ENCODE peak calls at places on chromosomes 3 and 15, in seven cellular contexts. One of them, this sample, is unnamed.
A peak's percentile ranks its signal among the peaks of the same experiment; 100 is the strongest.

GRCh38 chr15:67303490-67304363 is 49.1 kb downstream of the IQCH start:
- DNase-seq in neural progenitor cell: peak; percentile 57
- DNase-seq in GM23338: peak; percentile 86
- DNase-seq in BJ: no peak
- DNase-seq in GM13977: peak; percentile 21
- DNase-seq in fibroblast of pulmonary artery: peak; percentile 67
- DNase-seq in endothelial cell: no peak
- DNase-seq in this sample: no peak

GRCh38 chr3:156551746-156552145 is 3.2 kb downstream of the SSR3 start:
- DNase-seq in neural progenitor cell: no peak
- DNase-seq in GM23338: no peak
- DNase-seq in BJ: peak; percentile 65
- DNase-seq in GM13977: no peak
- DNase-seq in fibroblast of pulmonary artery: peak; percentile 79
- DNase-seq in endothelial cell: no peak
- DNase-seq in this sample: no peak

GRCh38 chr3:5264896-5265770 is 77.6 kb downstream of the EDEM1 start:
- DNase-seq in neural progenitor cell: no peak
- DNase-seq in GM23338: no peak
- DNase-seq in BJ: no peak
- DNase-seq in GM13977: no peak
- DNase-seq in fibroblast of pulmonary artery: no peak
- DNase-seq in endothelial cell: no peak
- DNase-seq in this sample: no peak

GRCh38 chr15:89099968-89100367 is 11.7 kb downstream of the ABHD2 start:
- DNase-seq in neural progenitor cell: no peak
- DNase-seq in GM23338: no peak
- DNase-seq in BJ: no peak
- DNase-seq in GM13977: no peak
- DNase-seq in fibroblast of pulmonary artery: no peak
- DNase-seq in endothelial cell: no peak
- DNase-seq in this sample: no peak

GRCh38 chr3:192825657-192826200 is 91.9 kb downstream of the MB21D2 start:
- DNase-seq in neural progenitor cell: no peak
- DNase-seq in GM23338: no peak
- DNase-seq in BJ: no peak
- DNase-seq in GM13977: no peak
- DNase-seq in fibroblast of pulmonary artery: peak; percentile 88
- DNase-seq in endothelial cell: no peak
- DNase-seq in this sample: no peak

GRCh38 chr3:104604326-104605010 is 762.2 kb upstream of the ALCAM start:
- DNase-seq in neural progenitor cell: no peak
- DNase-seq in GM23338: peak; percentile 50
- DNase-seq in BJ: no peak
- DNase-seq in GM13977: no peak
- DNase-seq in fibroblast of pulmonary artery: peak; percentile 63
- DNase-seq in endothelial cell: no peak
- DNase-seq in this sample: no peak

GRCh38 chr15:89021224-89021623 is 67.0 kb upstream of the ABHD2 start:
- DNase-seq in neural progenitor cell: no peak
- DNase-seq in GM23338: no peak
- DNase-seq in BJ: no peak
- DNase-seq in GM13977: no peak
- DNase-seq in fibroblast of pulmonary artery: no peak
- DNase-seq in endothelial cell: no peak
- DNase-seq in this sample: no peak

GRCh38 chr3:29285356-29286070 is 4.6 kb downstream of the RBMS3 start:
- DNase-seq in neural progenitor cell: no peak
- DNase-seq in GM23338: no peak
- DNase-seq in BJ: no peak
- DNase-seq in GM13977: no peak
- DNase-seq in fibroblast of pulmonary artery: peak; percentile 74
- DNase-seq in endothelial cell: no peak
- DNase-seq in this sample: no peak

GRCh38 chr3:102224171-102224570 is 210.6 kb upstream of the ZPLD1 start:
- DNase-seq in neural progenitor cell: no peak
- DNase-seq in GM23338: no peak
- DNase-seq in BJ: no peak
- DNase-seq in GM13977: peak; percentile 30
- DNase-seq in fibroblast of pulmonary artery: peak; percentile 46
- DNase-seq in endothelial cell: peak; percentile 19
- DNase-seq in this sample: no peak

GRCh38 chr15:33021806-33022389 is 172.6 kb downstream of the FMN1 start:
- DNase-seq in neural progenitor cell: peak; percentile 70
- DNase-seq in GM23338: peak; percentile 78
- DNase-seq in BJ: no peak
- DNase-seq in GM13977: peak; percentile 62
- DNase-seq in fibroblast of pulmonary artery: peak; percentile 73
- DNase-seq in endothelial cell: peak; percentile 35
- DNase-seq in this sample: peak; percentile 23

GRCh38 chr15:76576526-76577279 is 240.1 kb downstream of the ISL2 start:
- DNase-seq in neural progenitor cell: no peak
- DNase-seq in GM23338: no peak
- DNase-seq in BJ: no peak
- DNase-seq in GM13977: no peak
- DNase-seq in fibroblast of pulmonary artery: peak; percentile 74
- DNase-seq in endothelial cell: no peak
- DNase-seq in this sample: no peak

GRCh38 chr15:64619880-64620839 is 155.2 kb downstream of the RBPMS2 start:
- DNase-seq in neural progenitor cell: no peak
- DNase-seq in GM23338: no peak
- DNase-seq in BJ: no peak
- DNase-seq in GM13977: no peak
- DNase-seq in fibroblast of pulmonary artery: peak; percentile 65
- DNase-seq in endothelial cell: no peak
- DNase-seq in this sample: no peak

GRCh38 chr15:70016511-70016994 is 81.2 kb downstream of the TLE3 start:
- DNase-seq in neural progenitor cell: no peak
- DNase-seq in GM23338: no peak
- DNase-seq in BJ: no peak
- DNase-seq in GM13977: peak; percentile 54
- DNase-seq in fibroblast of pulmonary artery: no peak
- DNase-seq in endothelial cell: no peak
- DNase-seq in this sample: no peak

GRCh38 chr3:120039642-120040610 is 54.3 kb downstream of the GSK3B start:
- DNase-seq in neural progenitor cell: peak; percentile 88
- DNase-seq in GM23338: peak; percentile 83
- DNase-seq in BJ: no peak
- DNase-seq in GM13977: no peak
- DNase-seq in fibroblast of pulmonary artery: no peak
- DNase-seq in endothelial cell: no peak
- DNase-seq in this sample: peak; percentile 18

GRCh38 chr3:14391033-14391432 is 11.4 kb upstream of the SLC6A6 start:
- DNase-seq in neural progenitor cell: no peak
- DNase-seq in GM23338: no peak
- DNase-seq in BJ: peak; percentile 74
- DNase-seq in GM13977: no peak
- DNase-seq in fibroblast of pulmonary artery: peak; percentile 86
- DNase-seq in endothelial cell: no peak
- DNase-seq in this sample: no peak

GRCh38 chr3:12830785-12831581 is 10.4 kb downstream of the RPL32 start:
- DNase-seq in neural progenitor cell: no peak
- DNase-seq in GM23338: no peak
- DNase-seq in BJ: no peak
- DNase-seq in GM13977: no peak
- DNase-seq in fibroblast of pulmonary artery: no peak
- DNase-seq in endothelial cell: no peak
- DNase-seq in this sample: no peak

GRCh38 chr3:12831582-12831866 is 9.8 kb downstream of the RPL32 start:
- DNase-seq in neural progenitor cell: no peak
- DNase-seq in GM23338: no peak
- DNase-seq in BJ: no peak
- DNase-seq in GM13977: no peak
- DNase-seq in fibroblast of pulmonary artery: no peak
- DNase-seq in endothelial cell: no peak
- DNase-seq in this sample: no peak

GRCh38 chr3:12829886-12830784 is 11.2 kb downstream of the RPL32 start:
- DNase-seq in neural progenitor cell: no peak
- DNase-seq in GM23338: peak; percentile 55
- DNase-seq in BJ: no peak
- DNase-seq in GM13977: no peak
- DNase-seq in fibroblast of pulmonary artery: no peak
- DNase-seq in endothelial cell: no peak
- DNase-seq in this sample: no peak

GRCh38 chr3:12829404-12829803 is 12.0 kb downstream of the RPL32 start:
- DNase-seq in neural progenitor cell: no peak
- DNase-seq in GM23338: no peak
- DNase-seq in BJ: no peak
- DNase-seq in GM13977: no peak
- DNase-seq in fibroblast of pulmonary artery: no peak
- DNase-seq in endothelial cell: no peak
- DNase-seq in this sample: no peak

GRCh38 chr3:12828751-12829150 is 12.6 kb downstream of the RPL32 start:
- DNase-seq in neural progenitor cell: no peak
- DNase-seq in GM23338: no peak
- DNase-seq in BJ: no peak
- DNase-seq in GM13977: no peak
- DNase-seq in fibroblast of pulmonary artery: no peak
- DNase-seq in endothelial cell: no peak
- DNase-seq in this sample: no peak
- TF ChIP-seq CTCF in neural progenitor cell: no peak
- TF ChIP-seq CTCF in GM23338: no peak
- TF ChIP-seq CTCF in BJ: no peak
- TF ChIP-seq CTCF in GM13977: no peak
- TF ChIP-seq CTCF in fibroblast of pulmonary artery: no peak
- TF ChIP-seq CTCF in endothelial cell: no peak
- TF ChIP-seq CTCF in this sample: no peak

DNA sequence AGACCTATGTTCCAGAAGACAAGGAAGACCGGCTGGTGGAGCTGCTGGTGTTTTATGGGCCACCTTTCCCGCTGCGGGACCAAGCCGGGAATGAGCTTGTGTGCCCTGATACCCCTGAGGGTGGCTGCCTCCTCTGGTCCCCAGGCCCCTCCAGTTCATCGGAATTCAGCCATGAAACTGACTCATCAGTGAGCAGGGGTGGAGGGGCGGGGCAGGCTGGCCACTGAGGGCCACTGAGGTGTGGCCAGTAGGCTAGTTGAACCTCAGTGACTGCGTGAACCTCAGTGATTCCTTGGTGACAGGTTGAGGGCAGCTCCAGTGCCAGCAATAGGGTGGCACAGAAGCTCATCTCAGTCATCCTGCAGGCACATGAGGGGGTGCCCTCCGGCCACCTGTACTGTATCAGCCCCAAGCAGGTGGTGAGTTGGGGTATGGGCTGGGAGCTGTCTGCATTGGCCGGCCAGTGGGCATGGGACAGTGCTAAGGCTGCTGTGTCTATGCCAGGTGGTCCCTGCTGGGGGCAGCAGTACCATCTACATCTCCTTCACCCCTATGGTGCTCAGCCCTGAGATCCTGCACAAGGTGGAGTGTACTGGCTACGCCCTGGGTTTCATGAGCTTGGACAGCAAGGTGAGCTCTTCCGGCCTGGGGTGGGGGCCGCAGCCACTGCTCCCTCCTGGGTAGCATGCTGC is 20.3 kb downstream of the ACAA1 start:
- DNase-seq in neural progenitor cell: no peak
- DNase-seq in GM23338: no peak
- DNase-seq in BJ: no peak
- DNase-seq in GM13977: no peak
- DNase-seq in fibroblast of pulmonary artery: no peak
- DNase-seq in endothelial cell: no peak
- DNase-seq in this sample: no peak
- TF ChIP-seq CTCF in neural progenitor cell: no peak
- TF ChIP-seq CTCF in GM23338: no peak
- TF ChIP-seq CTCF in BJ: no peak
- TF ChIP-seq CTCF in GM13977: peak; percentile 18
- TF ChIP-seq CTCF in fibroblast of pulmonary artery: no peak
- TF ChIP-seq CTCF in endothelial cell: no peak
- TF ChIP-seq CTCF in this sample: no peak

GRCh38 chr3:157614896-157615295 is 111.7 kb upstream of the VEPH1 start:
- DNase-seq in neural progenitor cell: no peak
- DNase-seq in GM23338: no peak
- DNase-seq in BJ: no peak
- DNase-seq in GM13977: no peak
- DNase-seq in fibroblast of pulmonary artery: no peak
- DNase-seq in endothelial cell: no peak
- DNase-seq in this sample: no peak

GRCh38 chr3:157618075-157618760 is 115.0 kb upstream of the VEPH1 start:
- DNase-seq in neural progenitor cell: peak; percentile 55
- DNase-seq in GM23338: peak; percentile 80
- DNase-seq in BJ: peak; percentile 35
- DNase-seq in GM13977: peak; percentile 59
- DNase-seq in fibroblast of pulmonary artery: peak; percentile 80
- DNase-seq in endothelial cell: no peak
- DNase-seq in this sample: no peak
- TF ChIP-seq CTCF in neural progenitor cell: peak; percentile 74
- TF ChIP-seq CTCF in GM23338: peak; percentile 62
- TF ChIP-seq CTCF in BJ: peak; percentile 51
- TF ChIP-seq CTCF in GM13977: peak; percentile 52
- TF ChIP-seq CTCF in fibroblast of pulmonary artery: peak; percentile 62
- TF ChIP-seq CTCF in endothelial cell: peak; percentile 85
- TF ChIP-seq CTCF in this sample: peak; percentile 76

GRCh38 chr15:63503739-63504246 is 600 bp upstream of the USP3 start:
- DNase-seq in neural progenitor cell: no peak
- DNase-seq in GM23338: peak; percentile 86
- DNase-seq in BJ: no peak
- DNase-seq in GM13977: peak; percentile 37
- DNase-seq in fibroblast of pulmonary artery: peak; percentile 90
- DNase-seq in endothelial cell: peak; percentile 34
- DNase-seq in this sample: peak; percentile 23

GRCh38 chr15:63505842-63506222 is 1.4 kb downstream of the USP3 start:
- DNase-seq in neural progenitor cell: no peak
- DNase-seq in GM23338: no peak
- DNase-seq in BJ: no peak
- DNase-seq in GM13977: no peak
- DNase-seq in fibroblast of pulmonary artery: no peak
- DNase-seq in endothelial cell: no peak
- DNase-seq in this sample: no peak

GRCh38 chr15:63502843-63503738 is 1.3 kb upstream of the USP3 start:
- DNase-seq in neural progenitor cell: peak; percentile 69
- DNase-seq in GM23338: peak; percentile 85
- DNase-seq in BJ: peak; percentile 76
- DNase-seq in GM13977: peak; percentile 74
- DNase-seq in fibroblast of pulmonary artery: peak; percentile 98
- DNase-seq in endothelial cell: peak; percentile 76
- DNase-seq in this sample: peak; percentile 48

GRCh38 chr15:63504979-63505841 is 817 bp downstream of the USP3 start:
- DNase-seq in neural progenitor cell: peak; percentile 79
- DNase-seq in GM23338: peak; percentile 70
- DNase-seq in BJ: no peak
- DNase-seq in GM13977: no peak
- DNase-seq in fibroblast of pulmonary artery: peak; percentile 57
- DNase-seq in endothelial cell: peak; percentile 50
- DNase-seq in this sample: peak; percentile 71

DNA sequence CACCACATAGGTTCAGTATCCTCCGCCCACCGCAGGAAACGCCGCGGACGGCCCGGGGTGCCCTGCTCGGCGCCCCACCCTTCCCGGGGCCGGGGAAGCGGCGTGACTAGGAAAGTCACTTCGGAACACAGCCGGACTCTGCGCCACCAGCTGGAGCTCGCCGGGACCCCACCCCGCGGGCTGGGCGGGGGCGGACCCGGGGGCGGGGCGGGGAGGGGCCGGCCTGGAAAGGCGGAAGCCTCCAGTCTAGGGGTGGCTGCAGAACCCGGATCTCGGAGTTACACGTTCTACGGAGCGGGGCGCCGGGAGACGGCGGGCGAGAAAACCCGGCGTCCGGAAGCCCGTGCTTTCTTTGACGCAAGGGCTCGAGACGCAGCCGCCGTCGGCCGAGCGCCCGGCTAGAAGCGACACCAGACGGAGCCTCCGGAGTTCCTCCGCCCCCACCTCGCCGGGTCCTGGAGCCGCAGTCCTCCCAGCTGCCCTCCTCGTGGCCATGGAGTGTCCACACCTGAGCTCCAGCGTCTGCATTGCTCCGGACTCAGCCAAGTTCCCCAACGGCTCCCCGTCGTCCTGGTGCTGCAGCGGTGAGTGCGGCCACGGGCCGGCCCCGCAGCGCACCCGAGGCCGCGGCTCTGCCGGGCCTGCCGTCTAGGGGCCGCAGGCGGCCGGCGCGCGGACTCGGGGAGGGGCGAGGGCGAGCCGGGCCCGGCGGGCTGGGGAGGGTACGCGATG is at the start of gene USP3:
- DNase-seq in neural progenitor cell: peak; percentile 97
- DNase-seq in GM23338: peak; percentile 97
- DNase-seq in BJ: peak; percentile 48
- DNase-seq in GM13977: peak; percentile 89
- DNase-seq in fibroblast of pulmonary artery: peak; percentile 97
- DNase-seq in endothelial cell: peak; percentile 96
- DNase-seq in this sample: peak; percentile 94
- TF ChIP-seq CTCF in neural progenitor cell: peak; percentile 44
- TF ChIP-seq CTCF in GM23338: no peak
- TF ChIP-seq CTCF in BJ: peak; percentile 26
- TF ChIP-seq CTCF in GM13977: peak; percentile 28
- TF ChIP-seq CTCF in fibroblast of pulmonary artery: no peak
- TF ChIP-seq CTCF in endothelial cell: peak; percentile 54
- TF ChIP-seq CTCF in this sample: peak; percentile 38